ENCODE peak calls at places on chromosomes 11 and 22, in six cellular contexts. F is heart left ventricle; D is IMR-90; C is stimulated activated CD4-positive, alpha-beta T cell treated with anti-CD3 and anti-CD28 coated beads, Interleukin-2, amount 100 ng/mL, for 48 hours; A is GDM1; W is type B pancreatic cell. E is an unnamed sample.

GRCh38 chr11:64869571-64870175 is 8.7 kb downstream of the EHD1 start:
- DNase-seq in F (no peak), A (no peak), C (no peak), D (no peak), W (no peak), E (no peak)

GRCh38 chr11:10459029-10459970 is 4.2 kb downstream of the AMPD3 start:
- DNase-seq in D (no peak), F (no peak), A (peak; percentile 95), C (peak; percentile 31), W (no peak), E (no peak)

GRCh38 chr11:27205779-27206549 is 157.1 kb downstream of the CCDC34 start:
- DNase-seq in C (no peak), F (no peak), A (no peak), D (no peak), W (no peak), E (no peak)

GRCh38 chr11:40787243-40787642 is 672.2 kb downstream of the LRRC4C start:
- DNase-seq in D (no peak), F (no peak), W (no peak), A (no peak), C (no peak), E (no peak)

GRCh38 chr11:123478352-123478986 is 48.4 kb downstream of the GRAMD1B start:
- DNase-seq in W (no peak), A (peak; percentile 17), C (no peak), D (peak; percentile 85), F (peak; percentile 52), E (peak; percentile 64)

GRCh38 chr22:48669226-48669625 is 1158.4 kb downstream of the BRD1 start:
- DNase-seq in D (no peak), F (no peak), W (no peak), C (no peak), A (no peak), E (no peak)

GRCh38 chr11:121936781-121937447 is 179.1 kb downstream of the BLID start:
- DNase-seq in F (no peak), C (no peak), W (no peak), A (no peak), D (peak; percentile 89), E (peak; percentile 31)

GRCh38 chr22:50030315-50031188 is 18.0 kb upstream of the IL17REL start:
- DNase-seq in F (peak; percentile 51), D (peak; percentile 54), A (peak; percentile 51), C (peak; percentile 78), W (peak; percentile 85), E (peak; percentile 26)

GRCh38 chr22:37340331-37341262 is 58.3 kb downstream of the CYTH4 start:
- DNase-seq in W (no peak), A (no peak), D (no peak), C (no peak), F (no peak), E (no peak)

GRCh38 chr11:1138053-1138452 is 19.7 kb upstream of the MUC5AC start:
- DNase-seq in A (no peak), D (peak; percentile 82), W (no peak), C (peak; percentile 26), F (no peak), E (peak; percentile 41)

GRCh38 chr11:131302831-131303230 is 67.6 kb upstream of the NTM start:
- DNase-seq in F (no peak), A (no peak), C (no peak), D (no peak), W (no peak), E (no peak)

GRCh38 chr11:100647861-100648260 is 39.2 kb upstream of the ARHGAP42 start:
- DNase-seq in C (no peak), W (no peak), A (no peak), F (no peak), D (no peak), E (no peak)